ENCODE peak calls at places on chromosomes 1 and 21, in six cellular contexts. L, O, N, P, W and A are unnamed samples.

GRCh38 chr1:156625436-156626078 is 6.3 kb downstream of the HAPLN2 start:
- DNase-seq in P (peak; percentile 54), N (peak; percentile 73), L (peak; percentile 75), W (peak; percentile 61), O (peak; percentile 57), A (no peak)

GRCh38 chr1:87129606-87130005 is 199.1 kb upstream of the LMO4 start:
- DNase-seq in P (no peak), L (no peak), W (no peak), O (no peak), N (peak; percentile 77), A (peak; percentile 69)

GRCh38 chr1:209076688-209077087 is 506.8 kb upstream of the CAMK1G start:
- DNase-seq in P (no peak), L (no peak), N (no peak), W (no peak), O (no peak), A (no peak)

GRCh38 chr1:33007190-33008050 is 29.3 kb downstream of the AK2 start:
- DNase-seq in N (no peak), W (peak; percentile 56), L (peak; percentile 43), O (no peak), P (peak; percentile 47), A (peak; percentile 68)

GRCh38 chr1:184492543-184492942 is 105.7 kb downstream of the C1orf21 start:
- DNase-seq in O (no peak), P (no peak), N (no peak), W (no peak), L (no peak), A (no peak)

GRCh38 chr1:201488817-201489581 is 17.9 kb downstream of the CSRP1 start:
- DNase-seq in N (peak; percentile 92), W (no peak), P (peak; percentile 90), L (no peak), O (peak; percentile 62), A (no peak)

GRCh38 chr21:37797403-37797802 is 118.9 kb downstream of the KCNJ6 start:
- DNase-seq in N (no peak), O (no peak), P (no peak), W (no peak), L (no peak), A (no peak)

GRCh38 chr1:154502066-154502741 is at the start of the genes SHE and TDRD10:
- DNase-seq in W (no peak), O (peak; percentile 29), L (peak; percentile 71), P (peak; percentile 42), N (no peak), A (no peak)

GRCh38 chr1:113533061-113533460 is 142.7 kb downstream of the MAGI3 start:
- DNase-seq in N (no peak), L (no peak), O (no peak), P (no peak), W (no peak), A (no peak)

GRCh38 chr1:246317723-246318359 is 189.2 kb downstream of the SMYD3 start:
- DNase-seq in N (no peak), W (no peak), P (no peak), L (no peak), O (no peak), A (no peak)

GRCh38 chr1:70277875-70278274 is 56.7 kb downstream of the SRSF11 start:
- DNase-seq in P (no peak), L (no peak), W (no peak), N (no peak), O (no peak), A (no peak)

GRCh38 chr1:28176492-28177470 is at the start of gene PTAFR:
- DNase-seq in O (no peak), P (no peak), L (no peak), N (no peak), W (no peak), A (peak; percentile 17)

GRCh38 chr1:58885998-58886397 is 102.2 kb upstream of the JUN start:
- DNase-seq in O (no peak), L (peak; percentile 65), W (peak; percentile 60), N (no peak), P (no peak), A (peak; percentile 47)

GRCh38 chr1:152359906-152360305 is at the start of gene FLG2:
- DNase-seq in L (no peak), O (no peak), P (no peak), W (no peak), N (no peak), A (no peak)

GRCh38 chr1:224911217-224911616 is 18.3 kb upstream of the DNAH14 start:
- DNase-seq in L (no peak), W (no peak), N (no peak), O (no peak), P (no peak), A (no peak)

GRCh38 chr21:44337941-44338895 is 972 bp downstream of the CFAP410 start:
- DNase-seq in W (peak; percentile 66), P (peak; percentile 73), N (peak; percentile 91), L (peak; percentile 72), O (peak; percentile 83), A (peak; percentile 28)

GRCh38 chr1:26122988-26123973 is 11.7 kb downstream of the PDIK1L start:
- DNase-seq in P (no peak), N (no peak), L (no peak), W (no peak), O (no peak), A (no peak)

GRCh38 chr1:2628191-2628932 is 4.5 kb downstream of the MMEL1 start:
- DNase-seq in L (no peak), O (no peak), N (no peak), W (no peak), P (no peak), A (no peak)

GRCh38 chr1:54327386-54328116 is 78.6 kb downstream of the SSBP3 start:
- DNase-seq in O (no peak), P (no peak), N (no peak), W (no peak), L (no peak), A (no peak)

GRCh38 chr1:89633745-89634625 is 1.1 kb downstream of the LRRC8C start:
- DNase-seq in P (peak; percentile 39), N (no peak), L (peak; percentile 50), O (peak; percentile 33), W (no peak), A (no peak)

GRCh38 chr1:46807046-46807972 is 8.5 kb downstream of the CYP4B1 start:
- DNase-seq in O (no peak), N (no peak), P (no peak), W (no peak), L (no peak), A (no peak)

GRCh38 chr1:77504986-77505385 is 177.5 kb downstream of the ZZZ3 start:
- DNase-seq in N (no peak), O (no peak), P (no peak), W (no peak), L (no peak), A (no peak)

GRCh38 chr1:198534540-198535413 is 5.7 kb downstream of the ATP6V1G3 start:
- DNase-seq in L (no peak), O (no peak), W (no peak), P (no peak), N (no peak), A (no peak)

GRCh38 chr1:208942394-208942793 is 641.1 kb upstream of the CAMK1G start:
- DNase-seq in L (no peak), P (no peak), O (no peak), N (no peak), W (no peak), A (no peak)

GRCh38 chr1:101198842-101199636 is 37.8 kb upstream of the S1PR1 start:
- DNase-seq in W (no peak), L (no peak), O (no peak), N (no peak), P (no peak), A (no peak)

GRCh38 chr1:41728403-41729202 is 190.1 kb downstream of the HIVEP3 start:
- DNase-seq in N (no peak), W (no peak), L (peak; percentile 26), P (no peak), O (no peak), A (no peak)

GRCh38 chr1:170723518-170723917 is 59.6 kb downstream of the PRRX1 start:
- DNase-seq in P (no peak), O (no peak), N (no peak), W (no peak), L (no peak), A (no peak)

GRCh38 chr1:244319283-244320132 is 132.2 kb downstream of the ADSS2 start:
- DNase-seq in O (no peak), W (no peak), N (no peak), L (no peak), P (no peak), A (no peak)

GRCh38 chr1:212967767-212968166 is 17.4 kb downstream of the VASH2 start:
- DNase-seq in W (no peak), P (no peak), L (no peak), N (peak; percentile 14), O (no peak), A (no peak)
- TF ChIP-seq POLR2A in W (no peak), P (no peak), L (no peak), N (no peak), O (no peak), A (no peak)

GRCh38 chr1:178093958-178094751 is at the start of gene RASAL2:
- DNase-seq in N (peak; percentile 81), L (peak; percentile 66), W (peak; percentile 62), O (peak; percentile 71), P (peak; percentile 75), A (peak; percentile 54)
- H3K4me1 ChIP-seq in N (peaks cover 33% of the 10 kb centered on the region), L (peaks cover 8% of the 10 kb centered on the region), W (peaks cover 53% of the 10 kb centered on the region), O (peaks cover 2% of the 10 kb centered on the region), P (peaks cover 25% of the 10 kb centered on the region), A (peaks cover 26% of the 10 kb centered on the region)

DNA sequence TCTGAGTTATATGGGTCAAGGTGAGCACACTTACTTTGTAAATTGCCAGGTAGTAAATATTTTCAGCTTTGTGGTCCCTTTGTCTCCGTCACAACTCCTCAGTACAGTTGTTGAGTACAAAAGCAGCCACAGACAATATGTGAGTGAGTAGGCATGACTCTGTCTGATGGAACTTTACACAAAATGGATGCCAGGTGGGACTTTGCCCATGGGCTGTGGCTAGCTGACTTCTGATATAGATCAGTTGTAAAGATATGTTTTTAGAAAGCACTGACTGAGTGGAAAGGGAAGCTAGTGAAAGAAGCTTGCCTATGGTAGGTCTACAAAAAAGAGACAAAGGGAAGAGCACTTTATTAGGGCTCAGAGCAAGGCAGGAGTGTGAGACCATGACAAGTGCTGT is 23.1 kb upstream of the IGSF5 start:
- DNase-seq in P (no peak), O (no peak), W (no peak), L (no peak), N (no peak), A (no peak)
- H3K4me3 ChIP-seq in P (no peak overlapping the region), O (no peak overlapping the region), W (no peak overlapping the region), L (no peak overlapping the region), N (no peak overlapping the region), A (no peak overlapping the region)

DNA sequence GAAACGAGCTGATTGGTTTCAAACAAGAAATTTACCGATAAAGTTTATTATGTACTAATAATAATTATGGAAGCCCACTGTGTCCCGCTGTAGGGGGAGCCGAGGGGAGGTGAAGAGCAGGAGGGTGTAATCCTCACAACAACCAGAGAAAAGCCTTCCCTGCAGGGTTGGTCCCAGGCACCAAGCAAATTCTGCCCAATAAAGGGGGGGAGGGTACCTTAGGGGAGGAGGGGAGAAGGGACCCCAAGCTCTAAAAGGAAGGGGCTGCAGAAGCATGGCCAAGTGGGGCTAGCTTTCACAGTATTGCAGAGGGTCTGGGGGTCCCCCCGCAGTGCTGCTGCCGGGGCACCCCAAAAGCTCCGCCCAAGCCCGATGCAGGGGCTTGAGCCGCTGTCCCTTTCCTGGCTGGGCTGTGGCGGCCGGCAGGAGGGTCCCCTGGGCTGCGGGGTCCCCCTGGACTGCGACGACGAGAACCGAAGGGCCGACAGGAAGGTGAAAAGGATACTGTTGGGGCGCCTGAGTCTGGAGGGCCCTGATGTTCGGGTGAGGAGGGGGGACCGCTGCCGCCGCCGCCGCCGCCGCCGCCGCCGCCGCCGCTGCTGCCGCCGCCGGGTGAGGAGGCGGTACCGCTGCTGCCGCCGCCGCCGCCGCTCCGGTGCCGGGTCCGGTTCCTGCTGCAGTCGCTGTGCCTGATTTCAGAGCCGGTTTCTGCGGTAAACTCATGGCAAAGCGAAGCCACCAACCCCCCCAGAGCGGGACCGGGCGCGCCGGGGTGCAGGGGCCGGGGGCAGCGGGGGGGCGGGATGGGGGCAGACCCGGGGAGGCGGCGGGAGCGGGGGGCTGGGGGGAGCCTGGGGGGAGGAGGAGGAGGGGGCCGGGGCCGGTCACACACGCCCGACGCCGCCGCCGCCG is 771 bp downstream of the EIF4G3 start:
- DNase-seq in P (peak; percentile 63), N (peak; percentile 69), O (peak; percentile 41), L (peak; percentile 41), W (peak; percentile 37), A (peak; percentile 33)
- TF ChIP-seq POLR2A in P (no peak), N (no peak), O (no peak), L (no peak), W (no peak), A (no peak)